ENCODE peak calls at places on chromosomes 6 and 20, in seven cellular contexts. X, Q, U, J, M, Z and H are unnamed samples.

GRCh38 chr20:59174975-59175374 is 11.4 kb downstream of the ZNF831 start:
- DNase-seq in Q (no peak), Z (no peak), M (no peak), X (no peak), U (no peak), J (no peak), H (no peak)

GRCh38 chr20:44637490-44638372 is 13.8 kb downstream of the ADA start:
- DNase-seq in U (no peak), M (no peak), Z (peak), Q (no peak), J (no peak), X (no peak), H (no peak)

GRCh38 chr6:56499121-56499520 is 143.6 kb downstream of the DST start:
- DNase-seq in J (no peak), Z (no peak), U (no peak), M (no peak), Q (no peak), X (no peak), H (no peak)

GRCh38 chr20:44069203-44069931 is 117.6 kb downstream of the JPH2 start:
- DNase-seq in U (peak), Q (no peak), J (no peak), X (no peak), M (no peak), Z (no peak), H (peak)

GRCh38 chr6:5994234-5994998 is 12.3 kb downstream of the NRN1 start:
- DNase-seq in Z (no peak), J (no peak), M (no peak), Q (no peak), X (no peak), U (no peak), H (peak)

GRCh38 chr6:9204171-9204570 is 768.8 kb upstream of the SLC35B3 start:
- DNase-seq in X (peak), M (peak), J (no peak), Z (no peak), U (no peak), Q (peak), H (no peak)

GRCh38 chr20:40948352-40949267 is 80.0 kb upstream of the TOP1 start:
- DNase-seq in J (no peak), M (no peak), Q (no peak), X (peak), Z (no peak), U (no peak), H (no peak)

GRCh38 chr6:26125015-26125690 is 37.9 kb downstream of the HFE start:
- DNase-seq in Z (no peak), M (no peak), J (peak), Q (peak), U (no peak), X (no peak), H (no peak)

GRCh38 chr6:133983099-133983939 is 30.3 kb downstream of the TBPL1 start:
- DNase-seq in Z (no peak), M (no peak), Q (no peak), J (peak), X (peak), U (no peak), H (no peak)

DNA sequence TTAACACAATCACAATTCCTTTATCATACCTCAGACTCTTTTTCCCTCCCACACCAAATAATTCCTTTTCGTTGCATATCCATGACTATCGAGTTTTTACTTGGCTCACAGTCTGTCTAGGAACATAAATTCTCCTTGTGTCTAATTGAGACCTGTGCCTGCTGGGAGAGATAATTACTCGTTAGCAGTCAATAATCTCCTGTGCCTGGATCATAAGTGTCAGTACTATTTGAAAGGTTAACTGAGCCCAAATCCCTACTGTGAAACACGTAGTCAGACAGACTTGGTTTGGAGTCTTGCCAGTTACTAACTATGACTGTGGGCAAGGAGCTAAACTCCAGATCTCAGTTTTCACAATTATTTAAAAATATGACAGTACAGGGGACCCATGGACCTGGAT is 5.7 kb upstream of the CTNNBL1 start:
- DNase-seq in J (no peak), X (no peak), M (no peak), Z (no peak), U (no peak), Q (no peak), H (no peak)
- TF ChIP-seq CTCF in J (no peak), X (no peak), M (no peak), Z (no peak), U (no peak), Q (no peak), H (no peak)

DNA sequence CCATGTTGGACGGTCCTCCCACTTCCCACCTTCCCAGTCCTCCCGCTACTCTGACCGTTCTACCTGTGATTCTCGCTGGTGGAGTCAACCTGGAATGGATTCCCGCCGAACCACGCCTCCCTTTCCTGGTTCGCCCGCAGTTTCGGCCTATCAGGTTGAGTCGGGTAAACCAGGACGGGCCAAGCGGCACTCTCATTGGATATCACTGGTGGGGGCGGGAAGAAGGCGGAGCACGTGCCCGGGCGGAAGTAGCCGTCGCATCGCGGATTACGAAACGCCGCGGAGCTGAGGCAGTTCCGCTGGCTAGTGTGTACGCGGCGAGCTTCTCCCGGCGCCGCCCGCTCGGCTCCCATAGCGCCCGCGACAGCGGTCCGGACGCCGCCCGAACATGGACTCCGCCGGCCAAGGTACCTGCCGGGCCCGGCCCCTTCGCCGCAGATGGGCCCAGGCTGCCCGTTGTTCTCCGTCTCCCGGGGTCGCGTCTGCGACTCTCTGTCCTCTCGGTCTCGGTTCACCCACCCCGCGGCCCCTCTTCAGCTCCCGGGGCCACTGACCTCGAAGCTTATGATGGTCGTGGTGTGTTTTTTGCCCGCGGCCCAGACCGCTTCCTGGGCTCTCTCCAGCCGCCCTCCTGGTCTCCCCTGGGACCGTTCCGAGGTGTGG is at the start of gene TPD52L2:
- DNase-seq in J (peak), X (peak), U (peak), Q (peak), Z (peak), M (peak), H (peak)
- TF ChIP-seq CTCF in J (no peak), X (no peak), U (no peak), Q (no peak), Z (no peak), M (no peak), H (no peak)

DNA sequence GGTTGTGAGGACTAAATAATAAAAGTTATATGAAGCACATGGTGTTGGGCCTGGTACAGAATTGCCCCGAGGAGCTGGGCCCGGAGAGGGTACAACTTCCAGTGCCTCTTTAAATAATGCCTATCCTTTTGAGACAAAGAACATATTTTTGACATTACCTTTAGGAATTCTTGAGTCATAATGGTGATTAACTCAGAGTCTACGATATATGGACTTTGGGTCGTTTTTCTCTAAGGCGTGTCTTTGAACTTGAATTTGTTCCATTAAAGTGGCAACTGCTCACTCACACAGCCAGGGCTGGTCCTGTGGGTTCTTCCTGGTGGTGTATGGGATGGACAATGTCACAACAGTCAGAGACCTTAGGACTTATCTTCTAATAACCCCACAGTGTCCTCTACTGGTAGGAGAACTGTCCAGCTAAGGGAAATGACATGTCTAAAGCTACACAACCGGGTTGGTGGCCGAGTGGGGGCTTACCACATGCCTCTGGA is 106.5 kb downstream of the CDC5L start:
- DNase-seq in U (no peak), Z (no peak), Q (peak), M (no peak), X (peak), J (no peak), H (no peak)
- TF ChIP-seq CTCF in U (no peak), Z (no peak), Q (peak), M (peak), X (peak), J (no peak), H (no peak)

GRCh38 chr6:158752613-158753012 is 66.6 kb downstream of the EZR start:
- DNase-seq in Q (no peak), J (no peak), X (no peak), M (no peak), Z (peak), U (peak), H (no peak)
- TF ChIP-seq CTCF in Q (no peak), J (no peak), X (no peak), M (peak), Z (no peak), U (no peak), H (no peak)

GRCh38 chr20:34834459-34834893 is 9.0 kb upstream of the NCOA6 start:
- DNase-seq in U (peak), Z (no peak), Q (peak), J (no peak), M (no peak), X (no peak), H (peak)
- TF ChIP-seq CTCF in U (peak), Z (peak), Q (peak), J (peak), M (no peak), X (peak), H (peak)

DNA sequence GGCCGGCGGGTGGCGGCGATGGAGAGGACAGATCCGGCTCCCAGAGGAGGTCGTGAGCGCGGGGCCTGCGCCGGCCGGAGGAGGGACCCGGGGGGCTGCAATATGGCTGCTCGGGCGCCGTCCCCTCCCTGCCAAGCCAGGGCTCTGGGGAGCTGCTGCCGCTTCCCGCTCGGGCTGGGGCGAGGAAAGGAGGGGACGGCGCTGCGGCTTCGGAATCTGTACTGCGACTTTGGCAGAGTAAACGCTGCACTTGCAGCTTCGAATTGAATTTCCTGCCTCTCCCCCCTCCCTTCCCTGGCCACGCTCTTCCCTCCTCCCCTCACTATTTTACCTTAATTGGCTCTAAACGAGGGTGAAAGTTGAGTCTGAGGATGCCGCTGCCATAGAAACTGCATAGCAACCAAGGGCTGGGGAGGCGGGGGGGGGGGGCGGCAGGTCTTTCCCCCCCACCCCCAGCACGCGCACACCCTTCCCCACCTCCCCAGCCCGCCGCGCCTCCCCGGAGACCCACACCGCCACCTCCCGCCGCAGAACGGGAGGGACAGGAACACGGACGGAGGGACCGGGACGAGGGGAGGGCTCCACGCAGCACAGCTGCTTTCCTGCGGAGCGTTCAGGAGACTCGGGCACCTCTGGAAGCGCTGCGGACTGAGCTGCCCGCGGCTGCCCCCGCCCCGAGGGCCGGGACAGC is 93.9 kb downstream of the RNASET2 start:
- DNase-seq in M (no peak), Q (no peak), X (peak), Z (peak), U (peak), J (no peak), H (peak)
- TF ChIP-seq CTCF in M (no peak), Q (no peak), X (no peak), Z (peak), U (peak), J (no peak), H (peak)

DNA sequence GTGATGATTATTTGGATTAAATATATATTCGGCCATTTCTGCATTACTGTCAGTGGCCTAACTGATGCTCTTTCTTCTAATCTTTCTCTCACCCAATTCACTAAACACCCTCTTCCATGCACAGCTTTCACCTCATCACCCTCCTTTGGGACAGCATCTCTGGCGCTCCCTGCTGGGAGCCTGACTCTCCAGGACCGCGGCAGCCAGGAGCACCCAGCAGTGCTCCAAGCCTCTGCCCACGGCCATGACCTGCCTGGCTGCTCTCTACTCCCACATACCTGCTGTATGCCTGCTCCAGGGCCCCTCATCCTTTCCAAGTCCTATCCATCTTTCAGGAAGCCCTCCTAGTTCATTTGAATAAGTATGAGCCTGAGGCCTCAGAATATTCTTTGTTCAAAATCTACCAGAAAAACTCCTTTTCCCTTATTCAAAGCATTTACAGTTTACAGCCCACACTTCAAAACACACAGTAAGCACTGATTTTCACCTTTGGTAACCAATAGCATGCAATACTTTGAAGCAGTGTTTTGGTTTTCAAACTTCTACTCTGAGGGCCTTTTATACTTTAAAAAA is 15.2 kb downstream of the CTCFL start:
- DNase-seq in J (no peak), U (peak), Q (peak), Z (no peak), M (no peak), X (no peak), H (peak)
- TF ChIP-seq CTCF in J (no peak), U (peak), Q (peak), Z (no peak), M (peak), X (peak), H (peak)